ENCODE peak calls at places on chromosomes 13 and 19, in ten cellular contexts. C is MM.1S, R is K562, A is brain microvascular endothelial cell, Y is body of pancreas, H is dorsolateral prefrontal cortex, T is spleen, Q is PC-9, M is cardiac muscle cell, S is BE2C. O is an unnamed sample. For H3K27me3, the result is how much of the 10 kb centered on the place peaks cover.

GRCh38 chr19:48501961-48502719 is 9.5 kb downstream of the LMTK3 start:
- DNase-seq in C (peak), R (peak), A (no peak), Y (peak), H (no peak), T (peak), Q (peak), M (peak), S (peak), O (peak)

GRCh38 chr13:34867590-34867989 is 74.5 kb upstream of the NBEA start:
- DNase-seq in C (no peak), R (no peak), A (peak), Y (no peak), H (no peak), T (no peak), Q (no peak), M (no peak), S (no peak), O (peak)

GRCh38 chr13:102212729-102213128 is 189.1 kb downstream of the FGF14 start:
- DNase-seq in C (no peak), R (no peak), A (no peak), Y (no peak), H (no peak), T (no peak), Q (no peak), M (no peak), S (no peak), O (no peak)

GRCh38 chr13:101628900-101629299 is 176.4 kb downstream of the ITGBL1 start:
- DNase-seq in C (no peak), R (no peak), A (no peak), Y (no peak), H (no peak), T (no peak), Q (no peak), M (no peak), S (no peak), O (no peak)

GRCh38 chr19:7450243-7451223 is 38.3 kb downstream of the PEX11G start:
- DNase-seq in C (peak), R (no peak), A (no peak), Y (no peak), H (no peak), T (no peak), Q (peak), M (no peak), S (no peak), O (no peak)

GRCh38 chr19:7603919-7604318 is 8.3 kb downstream of the CAMSAP3 start:
- DNase-seq in C (no peak), R (no peak), A (no peak), Y (no peak), H (no peak), T (no peak), Q (no peak), M (no peak), S (no peak), O (no peak)

GRCh38 chr13:104385409-104385808 is 1319.2 kb upstream of the SLC10A2 start:
- DNase-seq in C (no peak), R (no peak), A (peak), Y (no peak), H (no peak), T (no peak), Q (peak), M (no peak), S (no peak), O (no peak)

GRCh38 chr19:10769533-10770491 is 51.9 kb downstream of the DNM2 start:
- DNase-seq in C (no peak), R (peak), A (no peak), Y (peak), H (peak), T (no peak), Q (no peak), M (peak), S (peak), O (no peak)

GRCh38 chr13:78192721-78193120 is 274.1 kb upstream of the EDNRB start:
- DNase-seq in C (no peak), R (no peak), A (no peak), Y (no peak), H (no peak), T (no peak), Q (no peak), M (no peak), S (no peak), O (no peak)

GRCh38 chr19:37389234-37389633 is 18.3 kb downstream of the ZNF527 start:
- DNase-seq in C (no peak), R (no peak), A (no peak), Y (no peak), H (no peak), T (no peak), Q (no peak), M (no peak), S (no peak), O (no peak)

GRCh38 chr13:46041335-46041934 is 11.1 kb downstream of the ZC3H13 start:
- DNase-seq in C (no peak), R (no peak), A (no peak), Y (no peak), H (no peak), T (no peak), Q (no peak), M (no peak), S (no peak), O (no peak)

GRCh38 chr19:42436006-42436405 is 6.7 kb downstream of the CXCL17 start:
- DNase-seq in C (no peak), R (no peak), A (no peak), Y (no peak), H (no peak), T (no peak), Q (no peak), M (no peak), S (no peak), O (no peak)

GRCh38 chr13:23644527-23644926 is 74.3 kb downstream of the TNFRSF19 start:
- DNase-seq in C (no peak), R (no peak), A (peak), Y (no peak), H (no peak), T (no peak), Q (no peak), M (no peak), S (no peak), O (no peak)

GRCh38 chr13:100547805-100548204 is 40.8 kb downstream of the GGACT start:
- DNase-seq in C (no peak), R (no peak), A (no peak), Y (peak), H (no peak), T (no peak), Q (no peak), M (peak), S (peak), O (no peak)

GRCh38 chr19:36418287-36419001 is at the start of gene ZFP82:
- DNase-seq in C (no peak), R (peak), A (peak), Y (peak), H (peak), T (peak), Q (no peak), M (peak), S (peak), O (no peak)

GRCh38 chr19:50926144-50926543 is 14.9 kb upstream of the KLK4 start:
- DNase-seq in C (no peak), R (no peak), A (no peak), Y (no peak), H (no peak), T (no peak), Q (no peak), M (no peak), S (no peak), O (no peak)

GRCh38 chr13:99307648-99308339 is 595 bp upstream of the GPR183 start:
- DNase-seq in C (no peak), R (peak), A (peak), Y (peak), H (no peak), T (no peak), Q (no peak), M (peak), S (no peak), O (no peak)

GRCh38 chr19:34504809-34505291 is 23.3 kb downstream of the WTIP start:
- DNase-seq in C (no peak), R (no peak), A (no peak), Y (no peak), H (no peak), T (no peak), Q (no peak), M (no peak), S (no peak), O (no peak)

GRCh38 chr19:31592456-31592855 is 243.2 kb upstream of the TSHZ3 start:
- DNase-seq in C (no peak), R (no peak), A (no peak), Y (no peak), H (no peak), T (no peak), Q (no peak), M (no peak), S (no peak), O (no peak)

GRCh38 chr19:6668696-6669095 is 1.3 kb downstream of the TNFSF14 start:
- DNase-seq in C (no peak), R (no peak), A (no peak), Y (no peak), H (no peak), T (peak), Q (no peak), M (no peak), S (no peak), O (no peak)

GRCh38 chr19:32480321-32480720 is 74.8 kb downstream of the DPY19L3 start:
- DNase-seq in C (no peak), R (no peak), A (no peak), Y (no peak), H (no peak), T (no peak), Q (no peak), M (no peak), S (no peak), O (no peak)

GRCh38 chr13:40180776-40181175 is 485.7 kb downstream of the FOXO1 start:
- DNase-seq in C (no peak), R (no peak), A (no peak), Y (no peak), H (no peak), T (no peak), Q (no peak), M (no peak), S (no peak), O (no peak)

GRCh38 chr13:80716610-80717081 is 375.7 kb upstream of the SPRY2 start:
- DNase-seq in C (no peak), R (no peak), A (no peak), Y (peak), H (no peak), T (peak), Q (no peak), M (peak), S (peak), O (no peak)

GRCh38 chr19:13623686-13624405 is 117.6 kb upstream of the CACNA1A start:
- DNase-seq in C (no peak), R (no peak), A (no peak), Y (no peak), H (no peak), T (peak), Q (no peak), M (no peak), S (no peak), O (no peak)

GRCh38 chr19:1000591-1001537 is 645 bp downstream of the GRIN3B start:
- DNase-seq in C (no peak), R (no peak), A (no peak), Y (no peak), H (no peak), T (no peak), Q (no peak), M (no peak), S (no peak), O (no peak)

GRCh38 chr13:34748078-34748477 is 194.0 kb upstream of the NBEA start:
- DNase-seq in C (no peak), R (no peak), A (peak), Y (peak), H (no peak), T (no peak), Q (no peak), M (no peak), S (no peak), O (no peak)

GRCh38 chr19:11296264-11296663 is 304 bp downstream of the TSPAN16 start:
- DNase-seq in C (no peak), R (no peak), A (no peak), Y (no peak), H (no peak), T (no peak), Q (no peak), M (no peak), S (no peak), O (no peak)

GRCh38 chr13:102696465-102696864 is 1.6 kb upstream of the METTL21C start:
- DNase-seq in C (no peak), R (no peak), A (no peak), Y (no peak), H (no peak), T (no peak), Q (no peak), M (no peak), S (no peak), O (no peak)

GRCh38 chr19:16338470-16339360 is 14.1 kb downstream of the KLF2 start:
- DNase-seq in C (no peak), R (no peak), A (peak), Y (peak), H (no peak), T (peak), Q (peak), M (no peak), S (no peak), O (no peak)

GRCh38 chr19:13621413-13621812 is 115.1 kb upstream of the CACNA1A start:
- DNase-seq in C (no peak), R (peak), A (peak), Y (no peak), H (no peak), T (peak), Q (peak), M (no peak), S (no peak), O (no peak)

GRCh38 chr13:42970824-42971669 is 21.0 kb downstream of the EPSTI1 start:
- DNase-seq in C (peak), R (peak), A (peak), Y (peak), H (no peak), T (no peak), Q (no peak), M (peak), S (peak), O (peak)

GRCh38 chr13:113427562-113428468 is 25.5 kb downstream of the ADPRHL1 start:
- DNase-seq in C (peak), R (no peak), A (no peak), Y (no peak), H (no peak), T (no peak), Q (peak), M (no peak), S (no peak), O (no peak)

GRCh38 chr13:89910166-89910565 is 1437.3 kb upstream of the MIR17HG start:
- DNase-seq in C (no peak), R (no peak), A (no peak), Y (no peak), H (no peak), T (no peak), Q (no peak), M (no peak), S (no peak), O (no peak)

GRCh38 chr19:48967346-48968178 is 2.5 kb downstream of the FTL start:
- DNase-seq in C (no peak), R (no peak), A (no peak), Y (no peak), H (no peak), T (peak), Q (peak), M (no peak), S (no peak), O (no peak)

GRCh38 chr13:24365191-24365590 is 55.8 kb downstream of the C1QTNF9 start:
- DNase-seq in C (no peak), R (no peak), A (no peak), Y (no peak), H (no peak), T (peak), Q (no peak), M (no peak), S (no peak), O (no peak)

GRCh38 chr19:56136362-56136761 is 4.7 kb upstream of the ZNF444 start:
- DNase-seq in C (peak), R (no peak), A (no peak), Y (peak), H (no peak), T (no peak), Q (no peak), M (no peak), S (no peak), O (no peak)

GRCh38 chr13:47893527-47893926 is 107.5 kb downstream of the SUCLA2 start:
- DNase-seq in C (no peak), R (no peak), A (no peak), Y (no peak), H (no peak), T (no peak), Q (no peak), M (no peak), S (no peak), O (no peak)

GRCh38 chr19:29793116-29793727 is 18.6 kb upstream of the CCNE1 start:
- DNase-seq in C (no peak), R (no peak), A (no peak), Y (no peak), H (no peak), T (no peak), Q (no peak), M (no peak), S (no peak), O (no peak)

GRCh38 chr19:22919946-22920345 is 83.0 kb downstream of the ZNF728 start:
- DNase-seq in C (peak), R (no peak), A (no peak), Y (no peak), H (no peak), T (no peak), Q (no peak), M (no peak), S (no peak), O (no peak)

GRCh38 chr19:22914646-22915045 is 82.6 kb downstream of the ZNF723 start:
- DNase-seq in C (no peak), R (no peak), A (no peak), Y (no peak), H (no peak), T (no peak), Q (no peak), M (no peak), S (no peak), O (no peak)

GRCh38 chr19:22918221-22918620 is 84.8 kb downstream of the ZNF728 start:
- DNase-seq in C (no peak), R (no peak), A (no peak), Y (no peak), H (no peak), T (no peak), Q (no peak), M (no peak), S (no peak), O (no peak)
- H3K27me3 ChIP-seq in C (under half), R (under half), A (under half), Y (under half), H (under half), T (under half), Q (under half), M (under half), S (under half), O (under half)

GRCh38 chr19:47022140-47022536 is 2.5 kb downstream of the NPAS1 start:
- DNase-seq in C (no peak), R (no peak), A (no peak), Y (no peak), H (no peak), T (no peak), Q (peak), M (no peak), S (no peak), O (no peak)
- H3K27me3 ChIP-seq in C (half or more), R (under half), A (under half), Y (under half), H (half or more), T (half or more), Q (half or more), M (half or more), S (half or more), O (under half)

DNA sequence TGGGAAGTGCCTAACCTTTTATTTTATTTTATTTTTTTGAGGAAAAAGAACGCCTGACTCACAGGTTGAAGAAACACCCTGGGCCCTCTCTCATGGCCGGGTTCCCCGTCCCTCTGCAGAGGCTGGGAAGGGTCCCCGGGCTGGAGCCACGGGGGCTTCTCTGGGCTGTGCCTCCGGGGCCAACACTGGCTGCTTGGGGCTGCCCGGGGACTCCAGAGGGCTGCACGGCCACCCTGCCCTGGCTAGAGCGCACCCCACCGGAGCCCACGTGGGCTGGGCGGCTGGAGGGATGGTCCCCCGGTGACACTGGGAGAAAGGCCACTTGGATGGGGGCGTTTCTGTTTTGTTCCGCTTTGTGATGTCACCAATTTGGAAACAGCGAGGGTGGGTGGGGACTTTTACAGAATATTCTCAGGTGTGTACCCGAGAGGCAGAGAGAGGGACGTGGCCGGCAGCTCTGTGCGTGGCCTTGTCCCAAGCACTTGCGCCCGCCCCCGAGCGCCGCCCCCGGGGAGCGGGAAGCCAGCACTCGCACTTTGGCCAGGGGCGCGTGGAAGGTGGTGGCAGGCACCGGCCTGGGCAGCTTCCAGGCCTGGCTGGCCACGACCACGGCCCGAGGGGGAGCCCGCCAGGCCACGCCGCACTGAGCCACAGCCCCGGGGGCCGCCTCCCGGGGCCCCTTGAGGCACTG is 13.9 kb upstream of the GNA15 start:
- DNase-seq in C (no peak), R (no peak), A (no peak), Y (no peak), H (no peak), T (no peak), Q (no peak), M (no peak), S (no peak), O (no peak)
- H3K27me3 ChIP-seq in C (half or more), R (under half), A (under half), Y (under half), H (under half), T (under half), Q (under half), M (under half), S (under half), O (under half)

GRCh38 chr13:27962128-27962841 is 6.8 kb downstream of the CDX2 start:
- DNase-seq in C (no peak), R (no peak), A (no peak), Y (no peak), H (no peak), T (no peak), Q (no peak), M (no peak), S (no peak), O (no peak)

GRCh38 chr13:27958928-27959539 is 10.1 kb downstream of the CDX2 start:
- DNase-seq in C (no peak), R (no peak), A (no peak), Y (no peak), H (no peak), T (no peak), Q (no peak), M (no peak), S (no peak), O (no peak)

GRCh38 chr13:27959976-27960361 is 9.1 kb downstream of the CDX2 start:
- DNase-seq in C (no peak), R (no peak), A (no peak), Y (no peak), H (no peak), T (no peak), Q (no peak), M (no peak), S (no peak), O (no peak)

GRCh38 chr13:27961227-27962085 is 7.7 kb downstream of the CDX2 start:
- DNase-seq in C (no peak), R (no peak), A (no peak), Y (no peak), H (no peak), T (no peak), Q (no peak), M (no peak), S (no peak), O (no peak)

GRCh38 chr13:27960362-27961226 is 8.5 kb downstream of the CDX2 start:
- DNase-seq in C (peak), R (peak), A (peak), Y (peak), H (no peak), T (peak), Q (peak), M (peak), S (no peak), O (no peak)
- H3K27me3 ChIP-seq in C (under half), R (under half), A (half or more), Y (under half), H (half or more), T (half or more), Q (under half), M (half or more), S (half or more), O (under half)

DNA sequence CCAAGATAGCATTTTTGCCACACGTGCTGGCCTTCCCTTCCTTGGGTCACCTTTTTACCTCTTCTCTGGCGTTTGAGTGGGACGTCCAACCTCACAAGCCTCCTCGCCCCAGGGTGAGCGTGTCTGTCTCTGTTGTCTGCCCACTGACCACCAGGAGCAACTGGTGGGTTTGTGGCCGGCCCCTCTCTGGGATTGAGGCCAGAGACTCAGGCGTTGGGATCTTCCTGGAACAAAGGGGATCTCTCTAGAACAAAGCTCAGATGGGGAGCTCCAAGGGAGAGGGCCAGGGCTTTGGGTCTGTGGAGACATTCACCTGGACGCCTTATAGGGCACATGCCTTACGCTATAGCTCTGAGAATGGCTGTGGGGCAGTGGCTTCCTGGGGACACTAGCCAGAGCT is 17.4 kb downstream of the COMP start:
- DNase-seq in C (no peak), R (no peak), A (no peak), Y (no peak), H (no peak), T (no peak), Q (no peak), M (no peak), S (no peak), O (no peak)
- H3K27me3 ChIP-seq in C (under half), R (half or more), A (under half), Y (under half), H (under half), T (under half), Q (under half), M (under half), S (under half), O (under half)